ENCODE peak calls at places on chromosomes 11 and 22, in ten cellular contexts. E is B cell; R is stimulated activated naive CD8-positive, alpha-beta T cell treated with anti-CD3 and anti-CD28 coated beads, Interleukin-15, Interleukin-2, amounts not matched to agents 100 U/mL and 50 U/mL, for 24 hours; C is memory B cell; T is stimulated activated effector memory CD8-positive, alpha-beta T cell treated with anti-CD3 and anti-CD28 coated beads, Interleukin-12 subunit alpha, Interleukin-12 subunit beta, amount 100 ng/mL, for 72 hours; O is activated T-helper 17 cell treated with anti-CD3 and anti-CD28 coated beads, Interleukin-2, amount 50 U/mL, for 72 hours; D is sciatic nerve; A is right lobe of liver; S is natural killer cell; Q is Right ventricle myocardium inferior. J is an unnamed sample.

GRCh38 chr11:32939046-32939445 is 46.4 kb downstream of the QSER1 start:
- ATAC-seq in C (no peak), T (no peak), A (no peak), O (no peak), S (peak; percentile 73), E (no peak), D (no peak), Q (no peak), R (no peak), J (no peak)

GRCh38 chr22:17470880-17471500 is 92.3 kb upstream of the SLC25A18 start:
- ATAC-seq in D (no peak), S (no peak), E (no peak), A (no peak), O (no peak), T (no peak), Q (no peak), R (no peak), C (no peak), J (no peak)

GRCh38 chr22:49959782-49960158 is 802 bp upstream of the PIM3 start:
- ATAC-seq in C (peak; percentile 16), D (no peak), A (peak; percentile 14), S (no peak), R (no peak), O (peak; percentile 32), E (peak; percentile 22), Q (peak; percentile 1), T (peak; percentile 11), J (peak; percentile 6)

GRCh38 chr22:38572065-38572464 is 2.1 kb upstream of the DMC1 start:
- ATAC-seq in O (no peak), A (peak; percentile 37), C (no peak), E (no peak), D (no peak), R (no peak), T (no peak), S (no peak), Q (no peak), J (no peak)

GRCh38 chr11:112247198-112247597 is 13.5 kb downstream of the PLET1 start:
- ATAC-seq in O (no peak), E (no peak), C (no peak), S (no peak), R (no peak), D (no peak), A (no peak), Q (no peak), T (no peak), J (no peak)

GRCh38 chr11:61771195-61771894 is 18.9 kb downstream of the MYRF start:
- ATAC-seq in A (no peak), E (no peak), R (no peak), S (no peak), T (no peak), C (no peak), D (no peak), O (no peak), Q (no peak), J (no peak)

GRCh38 chr11:65565624-65566453 is 4.4 kb upstream of the ZNRD2 start:
- ATAC-seq in T (peak; percentile 23), D (no peak), O (peak; percentile 8), E (no peak), S (peak; percentile 58), A (no peak), R (peak; percentile 5), C (no peak), Q (no peak), J (no peak)

GRCh38 chr22:23233746-23234408 is 53.6 kb downstream of the BCR start:
- ATAC-seq in C (no peak), S (no peak), Q (peak; percentile 41), R (peak; percentile 85), T (peak; percentile 92), A (no peak), D (peak; percentile 68), O (peak; percentile 66), E (peak; percentile 63), J (no peak)

GRCh38 chr22:36360011-36360410 is 27.8 kb downstream of the MYH9 start:
- ATAC-seq in R (no peak), A (no peak), S (no peak), O (no peak), T (no peak), E (no peak), Q (no peak), C (no peak), D (no peak), J (no peak)

GRCh38 chr11:1675536-1676253 is 21.3 kb upstream of the KRTAP5-6 start:
- ATAC-seq in Q (no peak), O (no peak), C (no peak), D (no peak), R (no peak), A (peak; percentile 31), E (no peak), T (no peak), S (no peak), J (no peak)

GRCh38 chr11:44960200-44960845 is 9.6 kb upstream of the TP53I11 start:
- ATAC-seq in R (no peak), E (no peak), S (no peak), T (no peak), O (no peak), D (no peak), Q (no peak), A (no peak), C (no peak), J (no peak)

GRCh38 chr11:101441747-101442146 is 142.1 kb downstream of the TRPC6 start:
- ATAC-seq in Q (peak; percentile 94), O (no peak), T (no peak), C (no peak), A (peak; percentile 92), E (no peak), S (no peak), D (peak; percentile 37), R (no peak), J (peak; percentile 10)